ENCODE peak calls at places on chromosomes 3 and 15, in four cellular contexts. One of them, this sample, is unnamed.

GRCh38 chr3:188052229-188052965 is 101.6 kb upstream of the LPP start:
- DNase-seq in GM12878: no peak
- DNase-seq in HepG2: peak
- DNase-seq in H1: peak
- DNase-seq in this sample: no peak

GRCh38 chr3:197784019-197784585 is 7.0 kb upstream of the LRCH3 start:
- DNase-seq in H1: no peak
- DNase-seq in GM12878: no peak
- DNase-seq in HepG2: no peak
- DNase-seq in this sample: no peak

GRCh38 chr3:105958237-105959000 is 89.6 kb upstream of the CBLB start:
- DNase-seq in HepG2: no peak
- DNase-seq in GM12878: no peak
- DNase-seq in H1: no peak
- DNase-seq in this sample: no peak

GRCh38 chr3:61563614-61564404 is 2.4 kb downstream of the PTPRG start:
- DNase-seq in GM12878: no peak
- DNase-seq in HepG2: no peak
- DNase-seq in H1: peak
- DNase-seq in this sample: no peak

GRCh38 chr3:55633333-55633732 is 146.2 kb upstream of the WNT5A start:
- DNase-seq in GM12878: no peak
- DNase-seq in HepG2: no peak
- DNase-seq in H1: no peak
- DNase-seq in this sample: no peak

GRCh38 chr15:68578175-68578959 is 426 bp upstream of the CORO2B start:
- DNase-seq in H1: peak
- DNase-seq in GM12878: no peak
- DNase-seq in HepG2: no peak
- DNase-seq in this sample: no peak

GRCh38 chr15:100049936-100050876 is 291.6 kb downstream of the ADAMTS17 start:
- DNase-seq in HepG2: no peak
- DNase-seq in H1: no peak
- DNase-seq in GM12878: no peak
- DNase-seq in this sample: no peak

GRCh38 chr15:50940506-50940905 is 32.0 kb downstream of the AP4E1 start:
- DNase-seq in HepG2: peak
- DNase-seq in H1: no peak
- DNase-seq in GM12878: no peak
- DNase-seq in this sample: no peak

GRCh38 chr3:126886217-126886616 is 96.7 kb upstream of the PLXNA1 start:
- DNase-seq in H1: no peak
- DNase-seq in GM12878: no peak
- DNase-seq in HepG2: no peak
- DNase-seq in this sample: no peak

GRCh38 chr3:45426161-45426560 is 37.8 kb downstream of the LARS2 start:
- DNase-seq in H1: no peak
- DNase-seq in GM12878: no peak
- DNase-seq in HepG2: no peak
- DNase-seq in this sample: peak
- TF ChIP-seq SUZ12 in H1: no peak
- TF ChIP-seq SUZ12 in GM12878: no peak
- TF ChIP-seq SUZ12 in HepG2: no peak
- TF ChIP-seq SUZ12 in this sample: no peak

GRCh38 chr3:134314588-134315285 is 59.5 kb downstream of the AMOTL2 start:
- DNase-seq in H1: peak
- DNase-seq in GM12878: no peak
- DNase-seq in HepG2: no peak
- DNase-seq in this sample: no peak
- H3K9ac ChIP-seq in H1: no peak
- H3K9ac ChIP-seq in GM12878: no peak
- H3K9ac ChIP-seq in HepG2: no peak
- H3K9ac ChIP-seq in this sample: no peak

DNA sequence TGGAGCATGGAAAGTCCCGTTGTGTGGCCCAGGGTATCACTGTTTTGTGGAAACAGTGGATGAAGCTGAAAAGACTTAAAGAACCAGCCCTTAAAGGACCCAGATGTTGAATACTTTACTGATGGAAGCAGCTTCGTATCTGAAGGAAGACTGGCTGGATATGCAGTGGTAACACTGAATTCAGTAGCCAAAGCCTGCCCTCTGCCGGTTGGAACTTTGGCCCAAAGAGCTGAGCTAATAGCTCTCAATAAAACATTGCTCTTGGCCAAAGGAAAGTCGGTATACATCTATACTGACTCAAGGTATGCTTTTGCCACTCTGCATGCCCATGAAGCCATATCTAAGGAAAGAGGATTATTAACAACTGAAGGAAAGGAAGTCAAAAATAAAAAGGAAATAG is 885.4 kb downstream of the PDCD6IP start:
- DNase-seq in HepG2: peak
- DNase-seq in H1: peak
- DNase-seq in GM12878: peak
- DNase-seq in this sample: peak
- TF ChIP-seq YY1 in HepG2: no peak
- TF ChIP-seq YY1 in H1: no peak
- TF ChIP-seq YY1 in GM12878: peak
- TF ChIP-seq YY1 in this sample: no peak

DNA sequence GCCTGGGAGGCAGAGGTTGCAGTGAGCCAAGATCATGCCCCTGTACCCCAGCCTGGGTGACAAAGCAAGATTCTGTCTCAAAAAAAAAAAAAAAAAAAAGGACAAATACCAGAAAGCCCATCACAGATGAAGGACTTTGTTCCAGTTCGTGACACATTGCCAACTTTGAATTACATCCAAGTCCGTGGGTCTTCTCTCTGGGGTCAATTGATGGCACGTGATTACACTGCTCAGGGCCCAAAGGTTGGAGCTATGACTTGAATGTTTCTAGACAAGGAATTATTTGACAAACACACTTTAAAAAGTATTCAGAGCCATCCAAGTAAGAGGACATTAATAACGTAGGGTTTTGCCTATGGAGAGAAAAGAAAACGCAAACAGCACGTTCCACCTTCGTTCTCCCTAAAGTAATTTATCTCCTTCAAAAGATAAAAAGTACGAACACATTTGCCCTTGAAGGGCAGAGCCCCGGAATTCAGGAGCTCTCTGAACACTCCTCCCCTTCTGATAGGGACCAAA is 31.4 kb upstream of the ST3GAL6 start:
- DNase-seq in HepG2: peak
- DNase-seq in H1: no peak
- DNase-seq in GM12878: no peak
- DNase-seq in this sample: no peak
- TF ChIP-seq SUZ12 in HepG2: no peak
- TF ChIP-seq SUZ12 in H1: no peak
- TF ChIP-seq SUZ12 in GM12878: no peak
- TF ChIP-seq SUZ12 in this sample: no peak

GRCh38 chr15:51992953-51993352 is 21.4 kb upstream of the LEO1 start:
- DNase-seq in H1: no peak
- DNase-seq in HepG2: peak
- DNase-seq in GM12878: no peak
- DNase-seq in this sample: no peak
- H3K9ac ChIP-seq in H1: no peak
- H3K9ac ChIP-seq in HepG2: no peak
- H3K9ac ChIP-seq in GM12878: no peak
- H3K9ac ChIP-seq in this sample: no peak

GRCh38 chr3:101518421-101518871 is 5.4 kb upstream of the SENP7 start:
- DNase-seq in GM12878: peak
- DNase-seq in H1: no peak
- DNase-seq in HepG2: peak
- DNase-seq in this sample: no peak

GRCh38 chr3:101512521-101513418 is at the start of gene SENP7:
- DNase-seq in HepG2: peak
- DNase-seq in H1: peak
- DNase-seq in GM12878: peak
- DNase-seq in this sample: peak

GRCh38 chr3:101509276-101509675 is 3.7 kb downstream of the SENP7 start:
- DNase-seq in H1: no peak
- DNase-seq in HepG2: no peak
- DNase-seq in GM12878: no peak
- DNase-seq in this sample: no peak

GRCh38 chr3:101509811-101510210 is 3.2 kb downstream of the SENP7 start:
- DNase-seq in HepG2: no peak
- DNase-seq in GM12878: no peak
- DNase-seq in H1: no peak
- DNase-seq in this sample: no peak

GRCh38 chr3:101513419-101513986 is 491 bp upstream of the SENP7 start:
- DNase-seq in H1: no peak
- DNase-seq in HepG2: no peak
- DNase-seq in GM12878: no peak
- DNase-seq in this sample: no peak
- TF ChIP-seq YY1 in H1: no peak
- TF ChIP-seq YY1 in HepG2: no peak
- TF ChIP-seq YY1 in GM12878: no peak
- TF ChIP-seq YY1 in this sample: no peak

GRCh38 chr3:195246608-195247007 is 24.4 kb downstream of the XXYLT1 start:
- DNase-seq in HepG2: no peak
- DNase-seq in H1: no peak
- DNase-seq in GM12878: no peak
- DNase-seq in this sample: no peak
- TF ChIP-seq SUZ12 in HepG2: no peak
- TF ChIP-seq SUZ12 in H1: no peak
- TF ChIP-seq SUZ12 in GM12878: no peak
- TF ChIP-seq SUZ12 in this sample: no peak

DNA sequence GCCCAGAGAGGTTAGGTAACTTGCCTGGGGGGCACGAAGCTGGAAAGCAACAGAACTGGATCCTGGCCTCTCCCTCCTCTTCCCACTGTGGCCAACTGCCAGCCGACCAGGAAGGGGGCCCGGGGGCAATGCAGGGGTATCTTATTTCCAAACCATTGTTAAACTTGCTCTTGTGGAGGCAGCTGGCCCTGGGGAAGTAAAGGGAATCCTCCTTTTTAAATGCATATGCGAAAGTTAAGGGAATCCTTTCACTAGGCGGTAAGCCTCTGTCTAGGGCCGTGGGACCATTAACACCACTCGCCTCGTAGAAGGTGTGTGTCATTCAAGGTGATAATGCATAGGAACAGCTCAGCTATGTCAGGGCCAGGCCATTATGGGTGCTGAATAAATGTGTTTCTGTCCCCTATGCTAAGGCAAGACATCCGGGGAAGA is 68.6 kb downstream of the ST6GAL1 start:
- DNase-seq in H1: peak
- DNase-seq in HepG2: no peak
- DNase-seq in GM12878: no peak
- DNase-seq in this sample: peak
- H3K9ac ChIP-seq in H1: no peak
- H3K9ac ChIP-seq in HepG2: no peak
- H3K9ac ChIP-seq in GM12878: peak
- H3K9ac ChIP-seq in this sample: no peak

DNA sequence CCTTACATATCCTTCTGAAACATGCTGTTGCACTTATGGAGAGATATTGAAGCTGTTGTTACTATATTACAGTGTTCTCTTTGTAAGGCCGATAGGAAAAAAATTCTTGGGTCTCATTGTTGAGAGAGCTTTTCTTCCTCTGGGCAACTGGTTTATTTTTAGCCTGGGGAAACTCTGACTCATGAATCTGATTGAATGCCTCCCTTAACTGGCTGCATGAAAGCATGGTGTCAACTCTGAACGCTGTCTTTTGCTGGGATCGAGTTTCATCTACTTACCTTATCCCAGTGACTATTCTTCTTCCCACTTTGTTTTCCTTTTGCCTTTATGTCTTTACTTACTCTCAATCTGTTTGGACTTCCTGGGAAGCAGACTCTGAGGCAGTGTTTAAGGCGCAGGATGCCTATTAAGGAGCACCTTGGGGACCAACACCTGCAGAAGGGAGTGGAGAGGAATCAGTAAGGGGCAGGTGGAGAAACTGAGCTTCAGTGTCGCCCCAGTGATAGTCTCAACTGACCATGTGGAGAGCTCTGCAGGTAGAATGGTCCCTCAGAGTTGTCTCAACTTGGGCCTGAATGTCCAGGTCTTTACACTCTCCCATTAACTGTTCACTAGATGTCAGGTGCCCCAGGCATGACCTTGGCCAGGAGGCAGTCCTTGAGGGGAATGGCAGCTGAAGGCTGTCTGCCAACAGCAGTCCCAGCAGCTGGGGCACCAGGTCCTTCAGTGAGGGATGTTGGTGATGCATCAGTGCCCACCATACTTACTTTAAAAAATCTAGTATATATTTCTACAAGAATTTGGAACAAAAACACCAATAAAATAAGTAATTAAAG is 88.9 kb upstream of the CCNL1 start:
- DNase-seq in H1: no peak
- DNase-seq in HepG2: peak
- DNase-seq in GM12878: no peak
- DNase-seq in this sample: peak
- TF ChIP-seq YY1 in H1: no peak
- TF ChIP-seq YY1 in HepG2: no peak
- TF ChIP-seq YY1 in GM12878: no peak
- TF ChIP-seq YY1 in this sample: no peak

GRCh38 chr3:18847583-18848197 is 300.6 kb upstream of the KCNH8 start:
- DNase-seq in GM12878: no peak
- DNase-seq in H1: no peak
- DNase-seq in HepG2: peak
- DNase-seq in this sample: no peak
- TF ChIP-seq SUZ12 in GM12878: no peak
- TF ChIP-seq SUZ12 in H1: no peak
- TF ChIP-seq SUZ12 in HepG2: no peak
- TF ChIP-seq SUZ12 in this sample: no peak

This sample was measured in NT2/D1.